ENCODE peak calls at places on chromosome 14, in four cellular contexts. G is pancreas, V is transverse colon, E is A549. I is an unnamed sample. For H3K9me3, the result is how much of the 10 kb centered on the place peaks cover.

GRCh38 chr14:26180221-26180620 is 417.6 kb downstream of the NOVA1 start:
- DNase-seq in G (no peak), V (no peak), E (no peak), I (no peak)

GRCh38 chr14:22842211-22843122 is 6.1 kb downstream of the MMP14 start:
- DNase-seq in G (no peak), V (no peak), E (no peak), I (no peak)

GRCh38 chr14:79543966-79544365 is 667.3 kb downstream of the DIO2 start:
- DNase-seq in G (no peak), V (no peak), E (peak), I (no peak)

GRCh38 chr14:52003324-52003723 is 14.0 kb downstream of the RTRAF start:
- DNase-seq in G (no peak), V (no peak), E (no peak), I (no peak)

GRCh38 chr14:24710403-24711063 is 76.5 kb upstream of the GZMB start:
- DNase-seq in G (no peak), V (peak), E (peak), I (peak)

GRCh38 chr14:94045101-94045500 is 19.0 kb downstream of the OTUB2 start:
- DNase-seq in G (no peak), V (no peak), E (no peak), I (no peak)

GRCh38 chr14:105862581-105863239 is 336.3 kb downstream of the TMEM121 start:
- DNase-seq in G (peak), V (peak), E (no peak), I (no peak)

GRCh38 chr14:69997849-69998248 is 118.6 kb downstream of the SMOC1 start:
- DNase-seq in G (peak), V (no peak), E (peak), I (no peak)

GRCh38 chr14:71478542-71478941 is 453.7 kb upstream of the RGS6 start:
- DNase-seq in G (no peak), V (no peak), E (no peak), I (no peak)

GRCh38 chr14:93970967-93971634 is 5.3 kb downstream of the ASB2 start:
- DNase-seq in G (no peak), V (peak), E (no peak), I (peak)

GRCh38 chr14:77961853-77962580 is 162.1 kb downstream of the ADCK1 start:
- DNase-seq in G (no peak), V (no peak), E (peak), I (no peak)

GRCh38 chr14:77967110-77967509 is 167.2 kb downstream of the ADCK1 start:
- DNase-seq in G (no peak), V (no peak), E (no peak), I (no peak)

GRCh38 chr14:77965050-77965449 is 165.1 kb downstream of the ADCK1 start:
- DNase-seq in G (no peak), V (no peak), E (no peak), I (no peak)

GRCh38 chr14:77962731-77963520 is 163.0 kb downstream of the ADCK1 start:
- DNase-seq in G (no peak), V (no peak), E (no peak), I (no peak)

DNA sequence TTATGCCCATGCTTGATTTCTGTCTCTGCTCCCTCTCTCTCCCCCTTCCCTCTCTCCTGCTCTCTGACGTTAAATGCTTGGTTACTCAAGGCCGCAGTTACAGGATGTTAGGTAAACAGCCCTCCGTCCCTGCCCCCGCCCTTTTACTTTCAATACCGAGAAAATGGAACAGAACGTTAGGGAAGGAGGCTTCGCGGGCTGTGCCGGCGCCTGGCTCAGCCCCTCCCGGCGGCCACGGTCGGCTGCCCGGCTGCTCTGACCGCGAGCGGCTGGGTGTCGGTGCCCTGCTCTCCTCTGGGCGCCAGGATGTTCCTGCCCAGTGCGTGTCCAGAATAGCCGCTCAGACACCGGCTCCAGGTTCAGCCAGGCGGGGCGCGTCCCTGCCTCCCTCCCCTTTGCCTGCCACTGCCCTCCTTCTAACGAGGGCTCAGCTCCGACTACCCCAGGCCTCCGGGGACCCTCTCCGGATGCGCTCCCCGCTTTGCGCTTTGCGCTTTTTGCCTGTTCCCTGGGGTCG is 166.1 kb downstream of the ADCK1 start:
- DNase-seq in G (peak), V (no peak), E (peak), I (no peak)
- H3K27ac ChIP-seq in G (no peak), V (no peak), E (no peak), I (no peak)

GRCh38 chr14:91924871-91925726 is 22.4 kb downstream of the FBLN5 start:
- DNase-seq in G (no peak), V (no peak), E (no peak), I (no peak)
- TF ChIP-seq CTCF in G (no peak), V (no peak), E (no peak), I (no peak)

GRCh38 chr14:29757711-29758233 is 169.9 kb downstream of the PRKD1 start:
- DNase-seq in G (no peak), V (no peak), E (no peak), I (no peak)

GRCh38 chr14:29759521-29760340 is 167.9 kb downstream of the PRKD1 start:
- DNase-seq in G (no peak), V (no peak), E (no peak), I (no peak)

GRCh38 chr14:29755311-29756052 is 172.2 kb downstream of the PRKD1 start:
- DNase-seq in G (peak), V (no peak), E (no peak), I (no peak)

GRCh38 chr14:29754134-29754533 is 173.5 kb downstream of the PRKD1 start:
- DNase-seq in G (no peak), V (no peak), E (no peak), I (no peak)

DNA sequence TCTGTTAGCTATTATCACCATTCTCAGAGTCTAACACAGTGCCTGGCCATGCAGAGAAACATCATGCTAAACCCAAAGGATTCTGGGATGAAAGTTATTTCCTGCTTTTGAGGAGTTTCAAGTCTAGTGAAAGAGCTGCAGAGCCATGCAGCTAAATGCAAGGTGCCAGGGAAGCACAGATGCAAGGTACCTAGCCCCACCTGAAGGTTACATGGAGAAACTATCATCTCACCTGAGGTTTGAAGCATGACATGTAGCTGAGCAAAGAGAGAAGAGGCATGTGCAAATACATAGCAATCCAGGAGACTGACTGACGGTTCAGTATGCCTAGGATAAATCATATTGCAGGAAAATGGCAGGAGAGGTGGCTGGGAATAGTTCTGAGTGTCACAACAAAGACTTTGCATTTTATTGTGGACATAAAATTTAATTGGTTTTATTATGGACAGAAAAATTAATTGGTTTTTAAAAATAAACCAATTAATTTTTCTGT is 170.4 kb downstream of the PRKD1 start:
- DNase-seq in G (no peak), V (no peak), E (no peak), I (no peak)
- H3K9me3 ChIP-seq in G (under half), V (under half), E (under half), I (under half)

DNA sequence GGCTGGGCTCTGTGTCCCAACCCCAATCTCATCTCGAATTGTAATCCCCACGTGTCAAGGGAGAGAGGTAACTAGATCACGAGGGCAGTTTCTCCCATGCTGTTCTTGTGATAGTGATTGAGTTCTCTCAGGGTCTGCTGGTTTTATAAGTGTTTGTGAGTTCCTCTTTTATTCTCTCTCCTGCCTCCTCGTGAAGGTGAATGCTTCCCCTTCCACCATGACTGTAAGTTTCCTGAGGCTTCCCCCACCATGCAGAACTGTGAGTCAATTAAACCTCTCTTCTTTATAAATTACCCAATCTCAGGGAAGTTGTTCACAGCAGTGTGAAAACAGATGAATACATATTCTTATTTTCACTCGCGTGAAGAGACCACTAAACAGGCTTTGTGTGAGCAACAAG is 148.2 kb downstream of the TMEM30B start:
- DNase-seq in G (no peak), V (no peak), E (no peak), I (no peak)
- H3K27ac ChIP-seq in G (no peak), V (no peak), E (no peak), I (no peak)

I was measured in CD4-positive, alpha-beta T cell.